ENCODE peak calls at places on chromosomes 1 and 21, in six cellular contexts. F, D, S, P, E and X are unnamed samples. For H3K9me3, the result is how much of the 10 kb centered on the place peaks cover.

GRCh38 chr1:248818505-248819374 is 7.0 kb downstream of the SH3BP5L start:
- ATAC-seq in E (peak), P (no peak), D (no peak), S (peak), F (no peak), X (no peak)

GRCh38 chr1:89331890-89332289 is 32.0 kb upstream of the GBP6 start:
- ATAC-seq in S (no peak), E (no peak), P (peak), F (no peak), D (no peak), X (no peak)

GRCh38 chr1:39680751-39681150 is 8.8 kb upstream of the NT5C1A start:
- ATAC-seq in S (no peak), P (no peak), D (no peak), E (no peak), F (no peak), X (no peak)

GRCh38 chr1:58854576-58854975 is 70.7 kb upstream of the JUN start:
- ATAC-seq in S (peak), F (peak), P (no peak), D (no peak), E (no peak), X (no peak)

GRCh38 chr21:25721987-25722386 is 12.7 kb downstream of the ATP5PF start:
- ATAC-seq in E (peak), D (no peak), P (no peak), F (no peak), S (no peak), X (peak)

GRCh38 chr1:177798614-177799013 is 171.2 kb downstream of the SEC16B start:
- ATAC-seq in D (no peak), F (no peak), E (no peak), P (no peak), S (no peak), X (no peak)

GRCh38 chr1:111909010-111909409 is 80.5 kb downstream of the KCND3 start:
- ATAC-seq in S (no peak), E (no peak), D (no peak), P (no peak), F (no peak), X (no peak)

GRCh38 chr1:63643517-63643916 is 50.3 kb downstream of the PGM1 start:
- ATAC-seq in P (no peak), S (peak), E (peak), D (no peak), F (no peak), X (no peak)

GRCh38 chr1:27031235-27032118 is 18.8 kb upstream of the TENT5B start:
- ATAC-seq in S (peak), F (no peak), E (peak), D (peak), P (peak), X (peak)

GRCh38 chr1:33001282-33001681 is 35.4 kb downstream of the AK2 start:
- ATAC-seq in F (peak), S (no peak), D (no peak), P (peak), E (no peak), X (no peak)

GRCh38 chr1:178953034-178953433 is 72.7 kb upstream of the FAM20B start:
- ATAC-seq in P (no peak), E (peak), D (no peak), F (no peak), S (peak), X (peak)

GRCh38 chr1:72745413-72745812 is 463.1 kb upstream of the NEGR1 start:
- ATAC-seq in S (no peak), F (no peak), D (no peak), P (no peak), E (no peak), X (no peak)

GRCh38 chr1:200474633-200475032 is 64.8 kb upstream of the ZNF281 start:
- ATAC-seq in D (no peak), E (no peak), F (no peak), S (no peak), P (no peak), X (no peak)

GRCh38 chr1:62180649-62181048 is 14.0 kb upstream of the L1TD1 start:
- ATAC-seq in S (no peak), P (no peak), E (no peak), F (no peak), D (no peak), X (no peak)

GRCh38 chr1:231211005-231211857 is 29.8 kb upstream of the GNPAT start:
- ATAC-seq in P (peak), F (peak), D (peak), E (peak), S (peak), X (peak)

GRCh38 chr1:206684003-206684402 is 702 bp upstream of the MAPKAPK2 start:
- ATAC-seq in S (no peak), P (no peak), E (no peak), F (no peak), D (no peak), X (no peak)
- H3K27ac ChIP-seq in S (no peak), P (no peak), E (peak), F (no peak), D (no peak), X (no peak)

GRCh38 chr1:228240411-228241240 is 32.8 kb downstream of the OBSCN start:
- ATAC-seq in S (no peak), E (no peak), D (no peak), F (no peak), P (no peak), X (no peak)

GRCh38 chr1:228241259-228241658 is 33.4 kb downstream of the OBSCN start:
- ATAC-seq in P (no peak), E (no peak), F (no peak), D (no peak), S (no peak), X (no peak)

GRCh38 chr1:228245111-228245510 is 37.3 kb downstream of the OBSCN start:
- ATAC-seq in S (no peak), D (no peak), E (no peak), P (no peak), F (no peak), X (no peak)

GRCh38 chr1:228243093-228243492 is 35.2 kb downstream of the OBSCN start:
- ATAC-seq in F (no peak), S (no peak), D (no peak), P (no peak), E (no peak), X (no peak)

DNA sequence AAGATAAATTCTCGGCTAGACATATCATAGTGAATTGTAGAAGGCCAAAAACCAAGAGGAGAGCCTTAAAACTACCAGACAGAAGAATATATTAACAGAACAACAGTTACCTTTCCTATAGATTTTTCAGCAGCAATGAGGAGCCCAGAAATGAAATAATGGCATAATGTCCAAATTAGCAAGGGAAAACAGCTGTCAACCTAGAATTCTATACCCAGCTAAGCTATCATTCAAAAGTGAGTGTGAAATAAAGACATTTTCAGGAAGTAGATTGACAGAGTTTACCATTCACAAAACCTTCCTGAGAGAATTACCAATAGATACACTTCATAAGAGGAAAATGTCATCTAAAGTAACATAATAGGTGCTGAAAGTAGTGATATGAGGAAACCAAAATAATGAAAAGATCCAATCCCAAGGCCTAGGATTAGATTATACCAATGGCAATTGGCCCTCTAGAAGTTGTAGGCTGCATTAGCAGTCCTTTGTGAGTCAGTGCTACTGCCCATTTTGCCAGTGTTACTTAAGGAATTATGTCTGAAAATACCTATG is 34.5 kb downstream of the OBSCN start:
- ATAC-seq in S (no peak), P (no peak), D (no peak), F (no peak), E (no peak), X (no peak)
- H3K9me3 ChIP-seq in S (under half), P (half or more), D (under half), F (half or more), E (under half), X (under half)

GRCh38 chr21:33866851-33867250 is 48.8 kb downstream of the ATP5PO start:
- ATAC-seq in E (no peak), F (no peak), D (no peak), S (no peak), P (no peak), X (peak)

GRCh38 chr21:33865996-33866575 is 49.5 kb downstream of the ATP5PO start:
- ATAC-seq in S (no peak), F (no peak), E (no peak), P (no peak), D (no peak), X (no peak)

GRCh38 chr21:33861125-33861524 is 54.5 kb downstream of the ATP5PO start:
- ATAC-seq in E (no peak), S (no peak), P (no peak), D (no peak), F (no peak), X (no peak)

GRCh38 chr21:33865176-33865575 is 50.4 kb downstream of the ATP5PO start:
- ATAC-seq in P (no peak), D (no peak), E (peak), S (no peak), F (no peak), X (no peak)

GRCh38 chr21:33864150-33864549 is 51.5 kb downstream of the ATP5PO start:
- ATAC-seq in E (no peak), F (no peak), P (no peak), S (no peak), D (no peak), X (no peak)
- H3K27ac ChIP-seq in E (no peak), F (no peak), P (no peak), S (no peak), D (no peak), X (no peak)

GRCh38 chr1:5311634-5312298 is 657.4 kb downstream of the AJAP1 start:
- ATAC-seq in E (no peak), S (no peak), F (no peak), D (no peak), P (no peak), X (no peak)

GRCh38 chr1:5311147-5311546 is 656.7 kb downstream of the AJAP1 start:
- ATAC-seq in E (no peak), S (no peak), D (no peak), F (no peak), P (no peak), X (no peak)

GRCh38 chr1:5318143-5318816 is 663.9 kb downstream of the AJAP1 start:
- ATAC-seq in E (no peak), F (no peak), D (no peak), P (no peak), S (no peak), X (no peak)

GRCh38 chr1:5312299-5312686 is 657.9 kb downstream of the AJAP1 start:
- ATAC-seq in E (no peak), S (no peak), F (no peak), P (no peak), D (no peak), X (no peak)

GRCh38 chr1:5312870-5313269 is 658.5 kb downstream of the AJAP1 start:
- ATAC-seq in D (no peak), S (peak), P (no peak), F (no peak), E (no peak), X (no peak)
- H3K9me3 ChIP-seq in D (under half), S (under half), P (under half), F (under half), E (under half), X (under half)

GRCh38 chr21:34885636-34886553 is 163.2 kb downstream of the RUNX1 start:
- ATAC-seq in E (no peak), S (no peak), P (no peak), D (no peak), F (no peak), X (no peak)
- H3K27ac ChIP-seq in E (no peak), S (peak), P (peak), D (peak), F (peak), X (peak)

GRCh38 chr1:55184859-55185258 is 30.3 kb downstream of the USP24 start:
- ATAC-seq in F (no peak), D (no peak), S (no peak), E (no peak), P (no peak), X (no peak)
- H3K9me3 ChIP-seq in F (under half), D (under half), S (under half), E (under half), P (under half), X (under half)

GRCh38 chr21:46229923-46230260 is 1.3 kb upstream of the LSS start:
- ATAC-seq in F (no peak), S (no peak), P (no peak), D (no peak), E (no peak), X (no peak)
- H3K27ac ChIP-seq in F (peak), S (no peak), P (peak), D (peak), E (no peak), X (peak)